ENCODE peak calls at places on chromosomes 16 and 17, in five cellular contexts. F is spleen, G is erythroblast, A is NB4, O is stomach. M is an unnamed sample.

GRCh38 chr17:57995076-57995956 is 7.3 kb upstream of the VEZF1 start:
- DNase-seq in A (peak; percentile 83), O (peak; percentile 66), F (no peak), G (peak; percentile 75), M (peak; percentile 81)

GRCh38 chr16:86680137-86680536 is 101.8 kb downstream of the FOXL1 start:
- DNase-seq in O (no peak), G (no peak), F (no peak), A (no peak), M (peak; percentile 53)

GRCh38 chr16:64356267-64356666 is 765.6 kb downstream of the CDH11 start:
- DNase-seq in O (no peak), A (no peak), G (no peak), F (no peak), M (peak; percentile 5)

GRCh38 chr16:10849736-10850477 is 27.1 kb upstream of the CIITA start:
- DNase-seq in G (no peak), A (no peak), O (no peak), F (no peak), M (no peak)

GRCh38 chr16:58225965-58226602 is 28.2 kb upstream of the CSNK2A2 start:
- DNase-seq in F (no peak), O (no peak), G (no peak), A (no peak), M (no peak)

GRCh38 chr17:58326609-58327341 is 1.8 kb downstream of the TSPOAP1 start:
- DNase-seq in A (peak; percentile 41), G (no peak), O (no peak), F (peak; percentile 74), M (no peak)

GRCh38 chr17:9291912-9292562 is 270.7 kb downstream of the NTN1 start:
- DNase-seq in O (peak; percentile 42), A (peak; percentile 35), G (no peak), F (peak; percentile 74), M (peak; percentile 23)

GRCh38 chr17:8162232-8162996 is at the start of gene VAMP2:
- DNase-seq in G (peak; percentile 88), F (peak; percentile 96), A (peak; percentile 63), O (peak; percentile 86), M (no peak)

GRCh38 chr16:20897253-20897896 is 2.8 kb downstream of the DCUN1D3 start:
- DNase-seq in O (no peak), G (no peak), A (peak; percentile 51), F (no peak), M (no peak)

GRCh38 chr17:83079340-83079747 is at the start of gene METRNL:
- DNase-seq in F (peak; percentile 94), A (peak; percentile 69), O (peak; percentile 83), G (peak; percentile 75), M (peak; percentile 87)

GRCh38 chr17:12415031-12415430 is 250.7 kb upstream of the MYOCD start:
- DNase-seq in F (no peak), G (no peak), O (no peak), A (no peak), M (no peak)

GRCh38 chr16:74304164-74304834 is 7.7 kb downstream of the PSMD7 start:
- DNase-seq in G (peak; percentile 10), O (no peak), A (peak; percentile 40), F (no peak), M (no peak)
- TF ChIP-seq POLR2A in G (no peak), O (no peak), A (no peak), F (no peak), M (no peak)

DNA sequence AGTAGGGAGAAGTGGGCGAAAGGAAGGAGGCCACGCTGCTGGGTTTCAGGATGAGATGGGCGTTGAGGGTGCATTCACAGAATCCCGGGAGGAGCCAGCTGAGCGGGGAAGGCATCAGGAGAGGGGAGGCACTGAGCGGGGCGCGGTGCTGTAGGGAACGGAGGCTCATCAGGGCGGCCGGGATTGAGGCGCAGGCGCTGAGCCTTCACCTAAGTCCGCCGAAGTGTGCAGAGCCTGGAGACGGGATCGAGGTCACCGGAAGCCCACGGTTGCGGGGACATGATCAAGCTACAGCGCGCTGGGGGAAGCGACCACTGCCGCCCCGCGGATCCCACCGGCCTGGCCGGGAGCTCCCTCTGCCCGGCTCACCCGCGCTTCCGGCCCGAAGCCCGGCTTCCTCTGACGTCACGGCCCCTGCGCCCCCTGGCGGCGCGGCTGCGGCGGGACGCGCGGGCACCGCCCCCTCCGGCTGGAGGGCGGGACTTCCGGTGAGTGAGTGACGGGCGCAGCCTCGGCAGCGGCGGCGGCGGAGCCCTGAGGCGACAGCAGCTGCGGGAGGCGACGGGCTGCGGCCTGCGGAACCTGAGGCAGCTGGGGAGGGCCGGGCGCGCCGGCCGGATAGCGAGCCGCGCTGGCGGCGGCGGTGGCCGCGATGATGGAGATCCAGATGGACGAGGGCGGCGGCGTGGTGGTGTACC is at the start of gene MAPK8IP3:
- DNase-seq in G (peak; percentile 93), A (peak; percentile 83), F (peak; percentile 98), O (peak; percentile 92), M (peak; percentile 92)
- TF ChIP-seq POLR2A in G (peak; percentile 89), A (peak; percentile 74), F (peak; percentile 83), O (no peak), M (peak; percentile 86)

GRCh38 chr17:63694229-63694973 is 5.5 kb downstream of the LIMD2 start:
- DNase-seq in A (peak; percentile 52), F (no peak), G (no peak), O (no peak), M (no peak)
- TF ChIP-seq POLR2A in A (no peak), F (no peak), G (no peak), O (no peak), M (no peak)

DNA sequence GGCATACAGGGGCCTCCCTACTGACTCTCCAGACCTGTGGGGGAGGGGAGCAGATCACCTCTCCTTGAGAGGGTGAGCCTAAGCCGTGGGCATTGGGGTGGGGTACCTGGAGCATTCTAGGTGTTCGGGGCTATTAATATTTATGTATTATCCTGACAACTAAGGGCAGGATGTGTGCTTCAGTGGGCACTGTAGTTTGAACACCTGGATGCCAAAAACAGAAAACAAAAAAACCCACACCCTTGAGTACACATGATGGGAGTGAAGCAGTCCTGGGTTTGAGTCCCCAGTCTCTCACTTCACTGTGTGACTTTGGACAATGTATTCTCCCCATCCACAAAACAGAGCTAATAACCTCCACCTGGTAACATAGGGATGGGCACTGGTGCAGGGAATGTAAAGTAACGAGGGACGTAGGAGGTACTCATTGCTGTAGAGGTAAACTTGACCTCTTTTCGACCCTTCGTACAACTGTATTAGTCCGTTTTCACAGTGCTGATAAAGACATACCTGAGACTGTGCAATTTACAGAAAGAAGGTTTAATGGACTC is 257.8 kb downstream of the CPPED1 start:
- DNase-seq in O (no peak), F (no peak), G (no peak), A (no peak), M (no peak)
- TF ChIP-seq POLR2A in O (no peak), F (no peak), G (no peak), A (no peak), M (no peak)

DNA sequence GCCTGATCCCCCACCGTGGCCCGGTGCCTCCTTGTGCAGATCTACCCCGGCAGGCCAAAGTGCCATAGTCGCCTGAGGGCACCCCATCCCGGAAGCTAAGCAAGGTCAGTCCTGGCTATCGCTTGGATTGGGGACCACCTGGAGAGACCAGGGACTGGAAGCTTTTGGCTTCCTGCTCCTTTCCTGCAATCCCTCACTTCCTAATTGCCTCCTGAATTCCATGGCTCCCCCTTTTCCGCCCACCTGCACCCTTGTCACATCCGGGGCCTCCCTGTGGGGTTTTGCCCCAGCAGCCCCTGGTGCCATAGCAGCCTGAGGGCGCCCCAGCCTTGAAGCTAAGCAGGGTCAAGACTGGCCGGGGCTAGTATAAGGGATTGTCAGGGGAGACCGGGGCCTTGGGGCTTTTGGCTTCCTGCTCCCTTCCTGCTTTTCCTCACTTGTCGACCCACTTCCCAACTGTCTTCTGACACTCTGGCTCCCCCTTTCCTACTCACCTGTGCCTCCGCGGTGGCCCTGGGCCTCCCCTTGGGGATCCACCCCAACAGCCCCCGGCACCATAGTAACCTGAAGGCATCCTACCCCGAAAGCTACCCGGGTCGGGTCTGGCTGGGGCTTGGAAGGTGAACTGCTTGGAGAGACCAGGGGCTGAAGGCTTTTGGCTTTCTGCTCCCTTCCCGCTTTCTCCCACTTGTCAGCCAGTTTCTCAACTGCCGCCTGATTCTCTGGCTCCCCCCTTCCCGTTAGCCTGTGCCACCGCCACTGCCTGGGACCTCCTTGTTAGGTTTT is 2293.6 kb downstream of the TP53TG3F start:
- DNase-seq in A (no peak), F (peak; percentile 66), O (no peak), G (no peak), M (no peak)
- TF ChIP-seq POLR2A in A (no peak), F (no peak), O (no peak), G (no peak), M (no peak)

GRCh38 chr17:50465635-50466034 is 3.0 kb downstream of the CHAD start:
- DNase-seq in F (no peak), G (no peak), O (no peak), A (no peak), M (no peak)

GRCh38 chr17:50465171-50465570 is 3.5 kb downstream of the CHAD start:
- DNase-seq in F (peak; percentile 34), G (no peak), A (no peak), O (no peak), M (no peak)

GRCh38 chr17:50467114-50467854 is 1.4 kb downstream of the CHAD start:
- DNase-seq in F (peak; percentile 43), G (no peak), O (no peak), A (no peak), M (no peak)

GRCh38 chr17:50467855-50468119 is 893 bp downstream of the CHAD start:
- DNase-seq in O (no peak), F (no peak), G (no peak), A (no peak), M (no peak)

DNA sequence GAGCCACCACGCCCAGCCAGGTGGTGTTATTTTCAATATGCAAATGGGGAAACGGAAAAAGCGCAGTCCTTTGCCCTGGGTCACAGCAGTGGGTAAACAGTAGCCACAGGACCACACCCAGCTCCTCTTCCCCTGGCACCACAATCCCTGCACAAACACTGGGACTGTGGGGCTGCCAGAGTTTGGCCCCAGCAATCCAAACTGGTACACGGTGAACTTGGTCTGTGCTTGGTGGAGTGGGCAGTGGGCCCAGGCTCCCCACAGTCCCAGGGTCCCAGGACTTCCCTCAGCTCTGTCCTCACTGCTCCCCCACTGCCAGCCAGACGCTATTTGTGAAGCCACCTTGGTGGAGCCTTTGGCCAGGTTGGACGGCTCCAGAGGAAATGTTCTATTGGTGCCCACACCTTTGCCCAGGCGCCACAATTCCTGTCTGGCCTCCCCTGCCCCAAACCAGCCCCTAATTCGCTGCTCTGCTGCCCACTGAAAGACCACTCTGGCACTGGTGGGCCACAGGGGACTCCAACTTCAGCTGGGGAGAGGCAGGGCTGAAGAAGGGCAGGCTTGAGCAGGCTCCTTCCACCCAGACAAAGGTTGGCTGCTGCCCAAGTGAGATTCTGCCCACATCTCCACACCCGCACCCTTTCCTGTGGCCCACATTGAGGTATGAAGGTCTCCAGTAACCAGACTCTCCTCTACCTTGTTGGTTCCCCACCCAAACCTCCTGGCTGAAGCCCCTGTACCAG is 2.1 kb downstream of the CHAD start:
- DNase-seq in G (no peak), A (no peak), F (peak; percentile 51), O (peak; percentile 84), M (no peak)
- TF ChIP-seq POLR2A in G (no peak), A (no peak), F (no peak), O (no peak), M (no peak)

GRCh38 chr17:67746704-67747571 is 29.2 kb downstream of the NOL11 start:
- DNase-seq in O (no peak), F (no peak), G (no peak), A (no peak), M (no peak)

GRCh38 chr17:67737145-67737544 is 19.4 kb downstream of the NOL11 start:
- DNase-seq in A (no peak), O (no peak), F (no peak), G (no peak), M (no peak)

DNA sequence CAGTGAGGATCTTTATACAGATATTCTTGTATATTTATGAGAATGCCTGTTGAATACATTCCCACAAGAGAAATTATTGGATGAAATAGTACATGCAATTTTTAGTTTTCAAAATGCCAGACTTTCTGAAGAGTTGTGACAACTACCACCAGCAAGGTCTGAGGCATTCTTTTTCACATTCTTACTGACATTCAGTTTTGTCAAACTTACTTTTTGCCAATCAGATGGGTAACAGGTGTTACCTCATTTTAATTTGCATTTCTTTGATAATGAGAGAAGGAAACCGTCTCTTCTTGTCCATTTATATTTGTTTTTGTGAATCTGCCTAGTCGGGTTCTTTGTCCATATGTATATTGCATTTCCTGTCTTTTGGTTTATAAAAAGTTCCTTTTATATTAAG is 24.3 kb downstream of the NOL11 start:
- DNase-seq in F (no peak), G (no peak), O (no peak), A (no peak), M (no peak)
- TF ChIP-seq POLR2A in F (no peak), G (no peak), O (no peak), A (no peak), M (no peak)

M was measured in H54.